ENCODE peak calls at places on chromosome 3, in five cellular contexts. O is NCI-H146, B is HCT116, M is neuronal stem cell, J is ELR. K is an unnamed sample.

GRCh38 chr3:930866-931265 is 162.0 kb upstream of the CNTN6 start:
- DNase-seq in O (no peak), B (no peak), M (no peak), J (no peak), K (no peak)

GRCh38 chr3:39727415-39727814 is 82.0 kb upstream of the MYRIP start:
- DNase-seq in O (no peak), B (no peak), M (no peak), J (peak), K (peak)

GRCh38 chr3:184636774-184637316 is 75.0 kb downstream of the MAGEF1 start:
- DNase-seq in O (no peak), B (no peak), M (no peak), J (peak), K (peak)

GRCh38 chr3:111989061-111989678 is 9.6 kb upstream of the TAGLN3 start:
- DNase-seq in O (peak), B (peak), M (no peak), J (peak), K (peak)

GRCh38 chr3:141407043-141407442 is 38.7 kb downstream of the ZBTB38 start:
- DNase-seq in O (no peak), B (no peak), M (no peak), J (peak), K (no peak)

GRCh38 chr3:105793040-105793439 is 75.8 kb downstream of the CBLB start:
- DNase-seq in O (no peak), B (no peak), M (no peak), J (peak), K (no peak)

GRCh38 chr3:73037369-73037699 is 24.1 kb upstream of the EBLN2 start:
- DNase-seq in O (no peak), B (no peak), M (no peak), J (peak), K (peak)

GRCh38 chr3:126666600-126667528 is 11.9 kb upstream of the TXNRD3 start:
- DNase-seq in O (no peak), B (no peak), M (no peak), J (no peak), K (no peak)

GRCh38 chr3:173745952-173746682 is 348.6 kb downstream of the NLGN1 start:
- DNase-seq in O (no peak), B (no peak), M (no peak), J (peak), K (peak)